ENCODE peak calls at places on chromosomes 12 and 14, in four cellular contexts. F is foreskin fibroblast, M is hepatocyte, J is WTC11. A is an unnamed sample.

GRCh38 chr14:50067723-50068495 is 48.5 kb downstream of the VCPKMT start:
- DNase-seq in F (peak; percentile 77), M (no peak), J (no peak), A (no peak)

GRCh38 chr14:50835280-50835679 is 4.3 kb upstream of the NIN start:
- DNase-seq in F (no peak), M (no peak), J (no peak), A (peak; percentile 40)

GRCh38 chr14:37142835-37143499 is 29.4 kb downstream of the SLC25A21 start:
- DNase-seq in F (peak; percentile 58), M (no peak), J (no peak), A (no peak)

GRCh38 chr14:91021115-91021514 is 39.3 kb downstream of the RPS6KA5 start:
- DNase-seq in F (peak; percentile 4), M (no peak), J (no peak), A (no peak)

GRCh38 chr12:3148366-3149000 is 71.3 kb downstream of the TSPAN9 start:
- DNase-seq in F (no peak), M (no peak), J (no peak), A (no peak)

GRCh38 chr12:109679716-109680520 is 33.7 kb upstream of the FAM222A start:
- DNase-seq in F (no peak), M (no peak), J (peak; percentile 50), A (no peak)

GRCh38 chr12:117060236-117060926 is 38.8 kb downstream of the TESC start:
- DNase-seq in F (no peak), M (peak; percentile 54), J (no peak), A (no peak)

GRCh38 chr14:47262801-47263200 is 412.6 kb downstream of the MDGA2 start:
- DNase-seq in F (no peak), M (no peak), J (no peak), A (no peak)

GRCh38 chr12:112584266-112584722 is 165.5 kb downstream of the PTPN11 start:
- DNase-seq in F (no peak), M (no peak), J (peak; percentile 66), A (no peak)

GRCh38 chr12:57276935-57277563 is 26.1 kb upstream of the STAC3 start:
- DNase-seq in F (peak; percentile 65), M (peak; percentile 40), J (peak; percentile 46), A (peak; percentile 32)

GRCh38 chr14:22221508-22221907 is 367.5 kb downstream of the DAD1 start:
- DNase-seq in F (no peak), M (peak; percentile 27), J (no peak), A (no peak)

GRCh38 chr14:94021416-94022157 is 4.6 kb upstream of the OTUB2 start:
- DNase-seq in F (no peak), M (no peak), J (no peak), A (no peak)

GRCh38 chr12:1107669-1108068 is 116.6 kb downstream of the ERC1 start:
- DNase-seq in F (no peak), M (no peak), J (no peak), A (no peak)

GRCh38 chr12:89524201-89525001 is at the start of gene GALNT4:
- DNase-seq in F (peak; percentile 94), M (peak; percentile 94), J (peak; percentile 90), A (peak; percentile 89)

GRCh38 chr14:95065411-95065810 is 91.9 kb downstream of the DICER1 start:
- DNase-seq in F (no peak), M (no peak), J (no peak), A (no peak)

GRCh38 chr12:46084666-46085631 is 94.6 kb upstream of the SCAF11 start:
- DNase-seq in F (no peak), M (no peak), J (no peak), A (no peak)

GRCh38 chr14:75049136-75049535 is 2.1 kb downstream of the MLH3 start:
- DNase-seq in F (peak; percentile 25), M (no peak), J (no peak), A (no peak)

GRCh38 chr14:75053396-75054289 is 2.4 kb upstream of the MLH3 start:
- DNase-seq in F (peak; percentile 83), M (no peak), J (no peak), A (no peak)

GRCh38 chr14:75051556-75051899 is 261 bp upstream of the MLH3 start:
- DNase-seq in F (no peak), M (no peak), J (no peak), A (no peak)

GRCh38 chr14:75049731-75050201 is 1.5 kb downstream of the MLH3 start:
- DNase-seq in F (peak; percentile 56), M (no peak), J (no peak), A (no peak)

GRCh38 chr14:75050852-75051555 is at the start of gene MLH3:
- DNase-seq in F (peak; percentile 87), M (peak; percentile 93), J (peak; percentile 90), A (peak; percentile 91)
- TF ChIP-seq CTCF in F (no peak), M (no peak), J (no peak), A (no peak)

GRCh38 chr12:76153616-76154015 is 69.1 kb upstream of the NAP1L1 start:
- DNase-seq in F (no peak), M (no peak), J (no peak), A (no peak)

GRCh38 chr12:76155157-76155556 is 70.7 kb upstream of the NAP1L1 start:
- DNase-seq in F (no peak), M (no peak), J (no peak), A (no peak)

GRCh38 chr12:76156314-76156713 is 71.8 kb upstream of the NAP1L1 start:
- DNase-seq in F (no peak), M (no peak), J (no peak), A (no peak)

GRCh38 chr12:76158518-76159321 is 74.2 kb upstream of the NAP1L1 start:
- DNase-seq in F (peak; percentile 84), M (peak; percentile 73), J (peak; percentile 63), A (peak; percentile 61)
- TF ChIP-seq CTCF in F (peak; percentile 72), M (peak; percentile 54), J (peak; percentile 54), A (peak; percentile 51)

DNA sequence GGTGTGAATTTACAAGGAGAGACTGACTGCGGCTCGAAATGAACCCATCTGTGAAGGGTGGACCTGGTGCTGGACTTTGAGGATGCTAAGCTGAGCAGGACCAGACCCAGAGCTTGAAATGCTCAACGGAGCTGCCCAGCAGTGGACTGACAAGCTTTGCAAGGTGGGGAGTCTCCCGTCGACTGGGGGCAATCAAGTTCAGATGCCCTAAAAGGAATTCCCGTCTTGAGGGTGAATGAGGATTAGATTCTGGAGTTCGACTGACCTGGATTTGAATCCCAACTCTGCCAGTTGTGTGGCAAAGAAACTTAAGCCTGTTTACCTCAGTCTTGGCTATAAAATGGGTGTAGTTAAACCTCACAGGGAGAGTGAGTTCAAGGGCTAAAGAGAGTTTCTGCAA is 204.4 kb upstream of the LHX5 start:
- DNase-seq in F (no peak), M (no peak), J (no peak), A (no peak)
- TF ChIP-seq CTCF in F (no peak), M (no peak), J (no peak), A (no peak)

GRCh38 chr14:55530464-55530863 is 49.5 kb upstream of the KTN1 start:
- DNase-seq in F (no peak), M (no peak), J (no peak), A (no peak)

GRCh38 chr14:55533960-55534359 is 46.0 kb upstream of the KTN1 start:
- DNase-seq in F (no peak), M (no peak), J (no peak), A (no peak)

GRCh38 chr14:55535521-55536207 is 44.3 kb upstream of the KTN1 start:
- DNase-seq in F (no peak), M (no peak), J (no peak), A (no peak)

GRCh38 chr14:55536208-55536708 is 43.7 kb upstream of the KTN1 start:
- DNase-seq in F (no peak), M (no peak), J (no peak), A (no peak)

DNA sequence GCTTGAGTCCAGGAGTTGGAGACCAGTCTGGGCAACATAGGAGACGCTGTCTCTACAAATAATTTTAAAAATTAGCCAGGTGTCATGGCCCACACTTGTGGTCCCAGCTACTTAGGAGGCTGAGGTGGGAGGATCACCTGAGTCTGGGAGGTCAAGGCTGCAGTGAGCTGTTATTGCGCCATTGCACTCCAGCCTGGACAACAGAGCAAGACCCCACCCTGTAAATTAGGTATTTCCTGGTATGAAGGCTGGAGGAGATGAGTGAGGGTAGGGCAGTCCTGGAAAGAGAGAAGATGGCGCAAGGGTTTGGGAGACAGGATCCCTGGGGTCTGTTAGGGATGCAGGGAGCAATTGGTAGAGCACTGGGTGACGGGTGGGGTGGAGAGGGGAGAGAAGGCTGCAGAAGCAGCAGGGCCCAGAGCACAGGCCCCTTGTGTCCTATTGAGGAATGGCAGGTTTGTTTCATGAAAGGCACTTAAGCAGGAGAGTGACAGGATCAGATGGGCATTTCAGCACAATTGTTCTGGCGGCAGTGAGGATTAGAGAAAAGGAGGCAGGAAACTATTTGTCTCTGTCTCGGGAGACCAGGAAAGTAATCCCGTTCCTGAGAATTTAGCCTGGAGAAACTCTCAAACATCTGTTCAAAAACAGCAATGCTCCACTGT is 47.2 kb upstream of the KTN1 start:
- DNase-seq in F (no peak), M (peak; percentile 7), J (no peak), A (no peak)
- TF ChIP-seq CTCF in F (no peak), M (no peak), J (peak; percentile 20), A (no peak)

DNA sequence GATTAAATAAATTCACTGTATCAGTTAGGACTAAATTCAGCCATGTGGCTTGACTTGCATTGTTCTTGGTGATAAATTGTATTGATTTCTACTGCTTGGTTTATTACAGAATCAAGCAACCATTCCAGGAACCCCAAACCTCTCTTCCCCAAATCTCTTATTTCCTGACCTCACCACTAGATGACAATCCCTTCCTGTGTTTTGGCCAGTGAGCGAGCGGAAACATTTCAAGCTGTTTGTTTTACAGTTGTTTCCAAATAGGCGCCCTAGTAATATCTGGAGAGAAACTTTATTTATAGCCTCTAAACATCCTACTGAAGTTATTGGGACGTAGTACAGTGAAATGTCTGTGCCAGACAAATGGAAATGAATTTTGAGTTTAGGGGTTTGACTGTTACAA is 161.1 kb downstream of the SNAPC1 start:
- DNase-seq in F (peak; percentile 68), M (no peak), J (no peak), A (no peak)
- TF ChIP-seq CTCF in F (peak; percentile 64), M (peak; percentile 41), J (no peak), A (no peak)

GRCh38 chr14:101808020-101808641 is 46.6 kb downstream of the PPP2R5C start:
- DNase-seq in F (peak; percentile 55), M (peak; percentile 18), J (peak; percentile 63), A (no peak)
- TF ChIP-seq CTCF in F (no peak), M (no peak), J (no peak), A (no peak)

DNA sequence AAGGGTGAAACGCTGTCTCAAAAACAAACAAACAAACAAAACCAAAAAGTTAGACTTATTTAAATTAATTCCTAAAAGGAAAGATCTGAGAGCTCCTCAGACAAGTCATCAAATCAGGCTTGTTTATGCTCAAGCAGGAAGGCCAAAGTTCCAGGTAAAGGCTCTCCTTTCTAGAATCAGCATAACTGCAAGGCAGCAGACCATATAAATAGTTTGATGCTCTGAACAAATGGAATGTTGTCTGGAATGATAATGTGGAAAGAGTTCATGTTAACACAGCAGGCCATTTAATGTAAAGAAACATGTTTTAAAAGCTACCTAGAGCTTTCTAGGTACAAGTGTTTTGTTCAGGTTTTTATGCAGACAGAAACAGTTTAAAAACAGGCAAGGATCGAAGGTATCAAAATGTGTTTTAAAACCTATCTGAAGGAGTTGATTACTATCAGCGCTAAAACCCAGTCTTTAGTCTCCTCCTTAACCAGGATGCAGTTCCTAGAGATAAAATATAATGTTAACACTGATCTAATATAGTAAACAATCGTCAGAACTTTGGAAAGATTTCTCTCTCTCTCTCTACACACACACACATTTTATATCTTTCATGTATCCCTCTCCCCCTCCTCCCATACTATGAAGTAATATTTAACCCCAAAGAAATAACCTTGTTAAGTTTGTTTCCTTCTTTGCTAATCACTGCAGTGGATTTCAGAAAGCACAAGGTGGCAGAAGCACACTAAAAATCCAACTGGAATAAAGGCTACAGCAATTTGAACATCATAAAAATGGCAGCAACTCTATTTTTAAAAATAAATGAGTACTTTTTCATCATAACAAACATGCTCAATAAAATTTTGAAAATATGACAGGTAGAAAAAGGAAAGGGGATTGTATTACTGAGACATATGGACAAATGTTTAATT is 135.5 kb downstream of the PAWR start:
- DNase-seq in F (peak; percentile 76), M (peak; percentile 64), J (no peak), A (no peak)
- TF ChIP-seq CTCF in F (peak; percentile 76), M (peak; percentile 90), J (no peak), A (peak; percentile 71)

A was measured in GM13976.